ENCODE peak calls at places on chromosome 15, in nine cellular contexts. One of them, this sample, is unnamed. For H3K36me3, the result is how much of the 10 kb centered on the place peaks cover.

GRCh38 chr15:98854496-98854895 is 153.1 kb downstream of the PGPEP1L start:
- DNase-seq in endodermal cell: no peak
- DNase-seq in OCI-LY7: no peak
- DNase-seq in mammary epithelial cell: no peak
- DNase-seq in body of pancreas: peak
- DNase-seq in GM23338: no peak
- DNase-seq in astrocyte: no peak
- DNase-seq in lower lobe of right lung: no peak
- DNase-seq in bronchial epithelial cell: no peak
- DNase-seq in this sample: peak

GRCh38 chr15:83061680-83062079 is 5.4 kb downstream of the BTBD1 start:
- DNase-seq in endodermal cell: no peak
- DNase-seq in OCI-LY7: no peak
- DNase-seq in mammary epithelial cell: peak
- DNase-seq in body of pancreas: no peak
- DNase-seq in GM23338: no peak
- DNase-seq in astrocyte: peak
- DNase-seq in lower lobe of right lung: no peak
- DNase-seq in bronchial epithelial cell: no peak
- DNase-seq in this sample: no peak

GRCh38 chr15:77838595-77838994 is 205.9 kb upstream of the LINGO1 start:
- DNase-seq in endodermal cell: peak
- DNase-seq in OCI-LY7: no peak
- DNase-seq in mammary epithelial cell: no peak
- DNase-seq in body of pancreas: no peak
- DNase-seq in GM23338: no peak
- DNase-seq in astrocyte: no peak
- DNase-seq in lower lobe of right lung: peak
- DNase-seq in bronchial epithelial cell: no peak
- DNase-seq in this sample: peak

GRCh38 chr15:39887832-39888231 is 32.2 kb downstream of the GPR176 start:
- DNase-seq in endodermal cell: peak
- DNase-seq in OCI-LY7: peak
- DNase-seq in mammary epithelial cell: peak
- DNase-seq in body of pancreas: peak
- DNase-seq in GM23338: peak
- DNase-seq in astrocyte: no peak
- DNase-seq in lower lobe of right lung: no peak
- DNase-seq in bronchial epithelial cell: peak
- DNase-seq in this sample: no peak

GRCh38 chr15:98812711-98813441 is 164.5 kb downstream of the IGF1R start:
- DNase-seq in endodermal cell: no peak
- DNase-seq in OCI-LY7: no peak
- DNase-seq in mammary epithelial cell: no peak
- DNase-seq in body of pancreas: no peak
- DNase-seq in GM23338: peak
- DNase-seq in astrocyte: no peak
- DNase-seq in lower lobe of right lung: no peak
- DNase-seq in bronchial epithelial cell: no peak
- DNase-seq in this sample: no peak

GRCh38 chr15:36831915-36832310 is 252.5 kb downstream of the CDIN1 start:
- DNase-seq in endodermal cell: no peak
- DNase-seq in OCI-LY7: no peak
- DNase-seq in mammary epithelial cell: peak
- DNase-seq in body of pancreas: peak
- DNase-seq in GM23338: no peak
- DNase-seq in astrocyte: no peak
- DNase-seq in lower lobe of right lung: no peak
- DNase-seq in bronchial epithelial cell: no peak
- DNase-seq in this sample: no peak

GRCh38 chr15:32918481-32919026 is 200.8 kb downstream of the GREM1 start:
- DNase-seq in endodermal cell: no peak
- DNase-seq in OCI-LY7: no peak
- DNase-seq in mammary epithelial cell: no peak
- DNase-seq in body of pancreas: no peak
- DNase-seq in GM23338: peak
- DNase-seq in astrocyte: no peak
- DNase-seq in lower lobe of right lung: no peak
- DNase-seq in bronchial epithelial cell: no peak
- DNase-seq in this sample: no peak

GRCh38 chr15:77455696-77456293 is 35.1 kb downstream of the HMG20A start:
- DNase-seq in endodermal cell: no peak
- DNase-seq in OCI-LY7: no peak
- DNase-seq in mammary epithelial cell: no peak
- DNase-seq in body of pancreas: no peak
- DNase-seq in GM23338: no peak
- DNase-seq in astrocyte: peak
- DNase-seq in lower lobe of right lung: no peak
- DNase-seq in bronchial epithelial cell: no peak
- DNase-seq in this sample: no peak

GRCh38 chr15:91909574-91909973 is 56.1 kb downstream of the SLCO3A1 start:
- DNase-seq in endodermal cell: peak
- DNase-seq in OCI-LY7: no peak
- DNase-seq in mammary epithelial cell: no peak
- DNase-seq in body of pancreas: no peak
- DNase-seq in GM23338: peak
- DNase-seq in astrocyte: no peak
- DNase-seq in lower lobe of right lung: no peak
- DNase-seq in bronchial epithelial cell: no peak
- DNase-seq in this sample: no peak

GRCh38 chr15:37767841-37768455 is 166.5 kb upstream of the TMCO5A start:
- DNase-seq in endodermal cell: no peak
- DNase-seq in OCI-LY7: no peak
- DNase-seq in mammary epithelial cell: no peak
- DNase-seq in body of pancreas: no peak
- DNase-seq in GM23338: no peak
- DNase-seq in astrocyte: no peak
- DNase-seq in lower lobe of right lung: no peak
- DNase-seq in bronchial epithelial cell: peak
- DNase-seq in this sample: no peak

GRCh38 chr15:52018693-52019393 is at the start of gene MAPK6:
- DNase-seq in endodermal cell: peak
- DNase-seq in OCI-LY7: peak
- DNase-seq in mammary epithelial cell: peak
- DNase-seq in body of pancreas: peak
- DNase-seq in GM23338: peak
- DNase-seq in astrocyte: peak
- DNase-seq in lower lobe of right lung: peak
- DNase-seq in bronchial epithelial cell: peak
- DNase-seq in this sample: peak

GRCh38 chr15:47620960-47621681 is 96.2 kb upstream of the SEMA6D start:
- DNase-seq in endodermal cell: no peak
- DNase-seq in OCI-LY7: no peak
- DNase-seq in mammary epithelial cell: peak
- DNase-seq in body of pancreas: no peak
- DNase-seq in GM23338: no peak
- DNase-seq in astrocyte: no peak
- DNase-seq in lower lobe of right lung: no peak
- DNase-seq in bronchial epithelial cell: peak
- DNase-seq in this sample: no peak

GRCh38 chr15:27077790-27078189 is 106.8 kb downstream of the GABRG3 start:
- DNase-seq in endodermal cell: no peak
- DNase-seq in OCI-LY7: no peak
- DNase-seq in mammary epithelial cell: no peak
- DNase-seq in body of pancreas: no peak
- DNase-seq in GM23338: peak
- DNase-seq in astrocyte: no peak
- DNase-seq in lower lobe of right lung: no peak
- DNase-seq in bronchial epithelial cell: no peak
- DNase-seq in this sample: no peak
- TF ChIP-seq CTCF in endodermal cell: peak
- TF ChIP-seq CTCF in OCI-LY7: no peak
- TF ChIP-seq CTCF in mammary epithelial cell: no peak
- TF ChIP-seq CTCF in body of pancreas: no peak
- TF ChIP-seq CTCF in GM23338: peak
- TF ChIP-seq CTCF in astrocyte: no peak
- TF ChIP-seq CTCF in lower lobe of right lung: no peak
- TF ChIP-seq CTCF in bronchial epithelial cell: no peak
- TF ChIP-seq CTCF in this sample: no peak

GRCh38 chr15:44495562-44495961 is 41.4 kb upstream of the EIF3J start:
- DNase-seq in endodermal cell: no peak
- DNase-seq in OCI-LY7: no peak
- DNase-seq in mammary epithelial cell: no peak
- DNase-seq in body of pancreas: no peak
- DNase-seq in GM23338: no peak
- DNase-seq in astrocyte: no peak
- DNase-seq in lower lobe of right lung: no peak
- DNase-seq in bronchial epithelial cell: no peak
- DNase-seq in this sample: no peak

GRCh38 chr15:44501768-44502366 is 35.1 kb upstream of the EIF3J start:
- DNase-seq in endodermal cell: no peak
- DNase-seq in OCI-LY7: peak
- DNase-seq in mammary epithelial cell: peak
- DNase-seq in body of pancreas: no peak
- DNase-seq in GM23338: peak
- DNase-seq in astrocyte: peak
- DNase-seq in lower lobe of right lung: no peak
- DNase-seq in bronchial epithelial cell: peak
- DNase-seq in this sample: no peak

DNA sequence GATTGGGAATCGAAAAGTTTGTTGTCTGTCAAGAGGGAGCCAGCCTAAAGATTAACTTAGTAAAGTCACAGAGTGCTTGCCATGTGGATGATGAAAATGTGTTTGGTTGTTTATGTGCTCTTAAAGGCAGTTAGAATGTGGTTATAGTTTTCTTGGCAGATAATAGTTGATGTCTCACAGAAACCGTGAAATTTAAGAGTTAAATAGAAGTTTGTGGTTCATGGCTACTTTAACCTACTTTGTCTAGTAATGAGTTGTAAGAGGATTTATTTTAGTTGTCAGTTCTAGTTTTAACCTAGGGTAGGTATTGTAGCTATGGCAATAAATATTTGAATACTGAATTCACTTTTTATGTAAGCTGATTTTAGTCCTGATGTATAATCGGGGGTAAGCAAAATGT is 36.4 kb upstream of the EIF3J start:
- DNase-seq in endodermal cell: no peak
- DNase-seq in OCI-LY7: no peak
- DNase-seq in mammary epithelial cell: no peak
- DNase-seq in body of pancreas: no peak
- DNase-seq in GM23338: no peak
- DNase-seq in astrocyte: no peak
- DNase-seq in lower lobe of right lung: no peak
- DNase-seq in bronchial epithelial cell: no peak
- DNase-seq in this sample: no peak
- H3K36me3 ChIP-seq in endodermal cell: half or more
- H3K36me3 ChIP-seq in OCI-LY7: half or more
- H3K36me3 ChIP-seq in mammary epithelial cell: under half
- H3K36me3 ChIP-seq in body of pancreas: under half
- H3K36me3 ChIP-seq in GM23338: under half
- H3K36me3 ChIP-seq in astrocyte: under half
- H3K36me3 ChIP-seq in lower lobe of right lung: half or more
- H3K36me3 ChIP-seq in bronchial epithelial cell: under half
- H3K36me3 ChIP-seq in this sample: under half

GRCh38 chr15:89139613-89140499 is 51.6 kb downstream of the ABHD2 start:
- DNase-seq in endodermal cell: no peak
- DNase-seq in OCI-LY7: no peak
- DNase-seq in mammary epithelial cell: no peak
- DNase-seq in body of pancreas: peak
- DNase-seq in GM23338: peak
- DNase-seq in astrocyte: no peak
- DNase-seq in lower lobe of right lung: no peak
- DNase-seq in bronchial epithelial cell: no peak
- DNase-seq in this sample: no peak
- TF ChIP-seq CTCF in endodermal cell: peak
- TF ChIP-seq CTCF in OCI-LY7: no peak
- TF ChIP-seq CTCF in mammary epithelial cell: no peak
- TF ChIP-seq CTCF in body of pancreas: no peak
- TF ChIP-seq CTCF in GM23338: peak
- TF ChIP-seq CTCF in astrocyte: no peak
- TF ChIP-seq CTCF in lower lobe of right lung: no peak
- TF ChIP-seq CTCF in bronchial epithelial cell: no peak
- TF ChIP-seq CTCF in this sample: peak

DNA sequence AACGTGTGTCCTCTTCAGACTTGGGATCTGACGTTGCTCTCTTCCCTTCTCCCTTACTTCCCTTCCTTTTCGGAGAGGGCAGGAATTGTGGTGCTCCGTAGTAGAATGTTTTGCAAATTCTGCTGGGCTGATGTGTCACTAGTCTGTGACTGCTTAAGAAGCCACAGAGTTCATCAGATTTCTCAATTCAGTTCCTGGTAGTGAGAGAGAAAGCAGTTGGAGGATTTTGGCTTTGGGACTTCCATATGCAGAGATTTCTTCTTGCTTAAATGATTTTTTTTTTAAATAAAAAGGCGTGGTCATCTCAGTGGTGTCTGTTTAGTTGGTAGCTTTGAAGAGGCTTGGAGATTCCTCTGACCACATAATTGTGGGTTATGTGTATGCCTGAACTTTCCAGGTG is 10.1 kb downstream of the CEMIP start:
- DNase-seq in endodermal cell: no peak
- DNase-seq in OCI-LY7: no peak
- DNase-seq in mammary epithelial cell: no peak
- DNase-seq in body of pancreas: no peak
- DNase-seq in GM23338: no peak
- DNase-seq in astrocyte: peak
- DNase-seq in lower lobe of right lung: no peak
- DNase-seq in bronchial epithelial cell: peak
- DNase-seq in this sample: no peak
- H3K36me3 ChIP-seq in endodermal cell: under half
- H3K36me3 ChIP-seq in OCI-LY7: under half
- H3K36me3 ChIP-seq in mammary epithelial cell: under half
- H3K36me3 ChIP-seq in body of pancreas: under half
- H3K36me3 ChIP-seq in GM23338: under half
- H3K36me3 ChIP-seq in astrocyte: under half
- H3K36me3 ChIP-seq in lower lobe of right lung: under half
- H3K36me3 ChIP-seq in bronchial epithelial cell: under half
- H3K36me3 ChIP-seq in this sample: under half

DNA sequence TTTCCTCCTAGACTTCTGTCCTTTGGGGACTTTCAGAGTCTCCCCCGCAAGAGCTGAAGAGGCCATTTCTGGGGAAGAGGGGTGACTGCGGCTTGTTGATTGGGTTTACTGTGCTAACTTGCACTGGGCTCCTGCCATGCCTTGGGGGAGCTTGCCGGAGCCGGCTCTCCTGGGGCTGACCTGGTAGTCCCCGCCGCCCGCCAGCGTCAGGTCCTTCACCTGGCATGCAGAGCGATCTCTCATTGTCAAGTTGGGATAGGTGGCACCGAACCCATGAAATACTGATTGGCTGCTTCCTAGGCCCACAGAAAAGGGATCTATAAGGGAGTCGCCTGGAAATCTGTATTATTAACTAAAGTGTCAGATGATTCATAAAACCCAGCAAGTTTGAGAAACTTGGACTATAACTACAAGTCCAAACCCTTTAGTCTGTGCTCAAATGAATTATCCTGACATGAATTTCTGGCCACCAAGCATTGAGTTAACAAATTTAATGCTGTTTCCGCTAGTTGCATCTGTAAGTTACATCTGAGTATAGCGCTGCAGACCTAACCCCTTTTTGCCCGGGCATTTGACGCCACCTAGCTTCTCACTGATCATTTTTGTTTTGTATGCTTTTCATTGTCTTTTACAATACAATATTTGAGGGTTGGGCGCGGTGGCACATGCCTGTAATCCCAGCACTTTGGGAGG is 605 bp upstream of the IMP3 start:
- DNase-seq in endodermal cell: no peak
- DNase-seq in OCI-LY7: peak
- DNase-seq in mammary epithelial cell: peak
- DNase-seq in body of pancreas: no peak
- DNase-seq in GM23338: peak
- DNase-seq in astrocyte: peak
- DNase-seq in lower lobe of right lung: peak
- DNase-seq in bronchial epithelial cell: peak
- DNase-seq in this sample: peak
- TF ChIP-seq CTCF in endodermal cell: peak
- TF ChIP-seq CTCF in OCI-LY7: peak
- TF ChIP-seq CTCF in mammary epithelial cell: peak
- TF ChIP-seq CTCF in body of pancreas: no peak
- TF ChIP-seq CTCF in GM23338: peak
- TF ChIP-seq CTCF in astrocyte: no peak
- TF ChIP-seq CTCF in lower lobe of right lung: no peak
- TF ChIP-seq CTCF in bronchial epithelial cell: peak
- TF ChIP-seq CTCF in this sample: no peak